ENCODE peak calls at places on chromosomes 11 and 22, in five cellular contexts. One of them, this sample, is unnamed.

GRCh38 chr22:31616315-31616980 is 45.6 kb downstream of the PISD start:
- DNase-seq in neural progenitor cell: no peak
- DNase-seq in astrocyte of the spinal cord: no peak
- DNase-seq in HL-60: peak
- DNase-seq in spleen: peak
- DNase-seq in this sample: no peak

GRCh38 chr22:50435701-50436115 is 39.1 kb downstream of the SBF1 start:
- DNase-seq in spleen: no peak
- DNase-seq in astrocyte of the spinal cord: no peak
- DNase-seq in neural progenitor cell: no peak
- DNase-seq in HL-60: no peak
- DNase-seq in this sample: no peak

GRCh38 chr11:1878134-1879031 is 13.3 kb downstream of the PRR33 start:
- DNase-seq in neural progenitor cell: no peak
- DNase-seq in astrocyte of the spinal cord: no peak
- DNase-seq in spleen: peak
- DNase-seq in HL-60: no peak
- DNase-seq in this sample: no peak

GRCh38 chr11:130613396-130613795 is 165.0 kb downstream of the ADAMTS15 start:
- DNase-seq in HL-60: no peak
- DNase-seq in neural progenitor cell: no peak
- DNase-seq in spleen: no peak
- DNase-seq in astrocyte of the spinal cord: no peak
- DNase-seq in this sample: no peak

GRCh38 chr11:61526956-61527731 is 18.6 kb downstream of the LRRC10B start:
- DNase-seq in spleen: no peak
- DNase-seq in astrocyte of the spinal cord: no peak
- DNase-seq in neural progenitor cell: no peak
- DNase-seq in HL-60: no peak
- DNase-seq in this sample: no peak

GRCh38 chr11:95346207-95346718 is 115.3 kb upstream of the SESN3 start:
- DNase-seq in HL-60: no peak
- DNase-seq in astrocyte of the spinal cord: no peak
- DNase-seq in spleen: no peak
- DNase-seq in neural progenitor cell: no peak
- DNase-seq in this sample: no peak

GRCh38 chr11:1072116-1072820 is 2.4 kb upstream of the MUC2 start:
- DNase-seq in HL-60: no peak
- DNase-seq in spleen: peak
- DNase-seq in neural progenitor cell: no peak
- DNase-seq in astrocyte of the spinal cord: peak
- DNase-seq in this sample: peak

GRCh38 chr11:130449996-130450419 is 1.6 kb downstream of the ADAMTS15 start:
- DNase-seq in neural progenitor cell: peak
- DNase-seq in spleen: no peak
- DNase-seq in astrocyte of the spinal cord: peak
- DNase-seq in HL-60: no peak
- DNase-seq in this sample: peak

GRCh38 chr11:131483453-131483852 is 113.0 kb downstream of the NTM start:
- DNase-seq in spleen: no peak
- DNase-seq in HL-60: no peak
- DNase-seq in neural progenitor cell: peak
- DNase-seq in astrocyte of the spinal cord: no peak
- DNase-seq in this sample: no peak

GRCh38 chr11:45786272-45786671 is 18.7 kb upstream of the SLC35C1 start:
- DNase-seq in HL-60: no peak
- DNase-seq in spleen: no peak
- DNase-seq in neural progenitor cell: no peak
- DNase-seq in astrocyte of the spinal cord: no peak
- DNase-seq in this sample: no peak

GRCh38 chr11:114386545-114386944 is 13.8 kb downstream of the C11orf71 start:
- DNase-seq in astrocyte of the spinal cord: no peak
- DNase-seq in HL-60: no peak
- DNase-seq in neural progenitor cell: no peak
- DNase-seq in spleen: no peak
- DNase-seq in this sample: peak

GRCh38 chr11:4455439-4455838 is 6.3 kb downstream of the OR52K2 start:
- DNase-seq in neural progenitor cell: no peak
- DNase-seq in spleen: no peak
- DNase-seq in astrocyte of the spinal cord: no peak
- DNase-seq in HL-60: peak
- DNase-seq in this sample: no peak

GRCh38 chr11:82757660-82758301 is 24.1 kb upstream of the FAM181B start:
- DNase-seq in neural progenitor cell: no peak
- DNase-seq in HL-60: no peak
- DNase-seq in astrocyte of the spinal cord: no peak
- DNase-seq in spleen: no peak
- DNase-seq in this sample: no peak

GRCh38 chr11:133926466-133927246 is 30.1 kb downstream of the IGSF9B start:
- DNase-seq in astrocyte of the spinal cord: no peak
- DNase-seq in neural progenitor cell: no peak
- DNase-seq in spleen: no peak
- DNase-seq in HL-60: no peak
- DNase-seq in this sample: no peak

GRCh38 chr11:64996710-64997380 is at the start of gene BATF2:
- DNase-seq in spleen: peak
- DNase-seq in astrocyte of the spinal cord: peak
- DNase-seq in HL-60: peak
- DNase-seq in neural progenitor cell: peak
- DNase-seq in this sample: peak

GRCh38 chr11:65851083-65851579 is 6.8 kb downstream of the CFL1 start:
- DNase-seq in astrocyte of the spinal cord: no peak
- DNase-seq in HL-60: peak
- DNase-seq in neural progenitor cell: peak
- DNase-seq in spleen: no peak
- DNase-seq in this sample: no peak

GRCh38 chr11:27717801-27718229 is 17.6 kb upstream of the BDNF start:
- DNase-seq in neural progenitor cell: peak
- DNase-seq in astrocyte of the spinal cord: peak
- DNase-seq in spleen: no peak
- DNase-seq in HL-60: no peak
- DNase-seq in this sample: peak

GRCh38 chr22:25176175-25176574 is 23.5 kb upstream of the CRYBB3 start:
- DNase-seq in spleen: no peak
- DNase-seq in astrocyte of the spinal cord: no peak
- DNase-seq in neural progenitor cell: no peak
- DNase-seq in HL-60: no peak
- DNase-seq in this sample: peak

GRCh38 chr11:34468209-34468841 is 29.6 kb downstream of the CAT start:
- DNase-seq in spleen: no peak
- DNase-seq in astrocyte of the spinal cord: peak
- DNase-seq in neural progenitor cell: peak
- DNase-seq in HL-60: peak
- DNase-seq in this sample: peak

GRCh38 chr11:14095882-14096281 is 133.4 kb downstream of the SPON1 start:
- DNase-seq in neural progenitor cell: no peak
- DNase-seq in astrocyte of the spinal cord: no peak
- DNase-seq in spleen: no peak
- DNase-seq in HL-60: no peak
- DNase-seq in this sample: no peak

GRCh38 chr11:27293500-27294417 is 69.3 kb downstream of the CCDC34 start:
- DNase-seq in HL-60: no peak
- DNase-seq in astrocyte of the spinal cord: peak
- DNase-seq in neural progenitor cell: no peak
- DNase-seq in spleen: no peak
- DNase-seq in this sample: peak

GRCh38 chr11:120511116-120511803 is at the start of gene GRIK4:
- DNase-seq in spleen: peak
- DNase-seq in HL-60: peak
- DNase-seq in astrocyte of the spinal cord: peak
- DNase-seq in neural progenitor cell: peak
- DNase-seq in this sample: peak

GRCh38 chr22:26529345-26529744 is 17.1 kb upstream of the TFIP11 start:
- DNase-seq in astrocyte of the spinal cord: no peak
- DNase-seq in neural progenitor cell: no peak
- DNase-seq in HL-60: peak
- DNase-seq in spleen: no peak
- DNase-seq in this sample: no peak

GRCh38 chr11:133164986-133165385 is 367.3 kb downstream of the OPCML start:
- DNase-seq in spleen: no peak
- DNase-seq in astrocyte of the spinal cord: no peak
- DNase-seq in HL-60: no peak
- DNase-seq in neural progenitor cell: peak
- DNase-seq in this sample: no peak

GRCh38 chr11:39365809-39366436 is 2093.5 kb downstream of the LRRC4C start:
- DNase-seq in astrocyte of the spinal cord: peak
- DNase-seq in neural progenitor cell: peak
- DNase-seq in HL-60: no peak
- DNase-seq in spleen: no peak
- DNase-seq in this sample: peak

GRCh38 chr22:50267591-50268390 is 2.4 kb downstream of the MAPK11 start:
- DNase-seq in HL-60: no peak
- DNase-seq in spleen: no peak
- DNase-seq in neural progenitor cell: peak
- DNase-seq in astrocyte of the spinal cord: peak
- DNase-seq in this sample: peak

GRCh38 chr11:86052697-86053641 is 15.9 kb downstream of the PICALM start:
- DNase-seq in neural progenitor cell: no peak
- DNase-seq in spleen: no peak
- DNase-seq in HL-60: no peak
- DNase-seq in astrocyte of the spinal cord: no peak
- DNase-seq in this sample: no peak

DNA sequence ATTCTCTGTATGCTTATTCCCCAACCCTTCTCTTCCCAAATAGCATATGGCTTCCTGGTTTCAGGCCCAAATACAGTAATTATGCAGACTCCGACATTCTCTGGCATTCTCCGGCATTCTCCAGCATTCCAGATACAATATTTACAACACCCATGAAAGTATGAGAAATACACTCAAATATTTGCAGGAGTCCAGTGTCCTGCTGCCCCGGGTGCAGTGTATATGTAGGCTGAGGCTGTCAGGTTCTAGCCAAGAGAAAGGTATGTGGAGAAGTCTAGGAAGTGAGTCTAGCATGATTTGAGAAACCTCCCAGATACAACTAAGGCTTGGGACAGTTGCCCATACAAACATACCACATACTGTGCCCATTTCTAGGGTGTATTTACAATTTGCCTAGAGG is 160.7 kb downstream of the SOX6 start:
- DNase-seq in HL-60: no peak
- DNase-seq in neural progenitor cell: no peak
- DNase-seq in astrocyte of the spinal cord: peak
- DNase-seq in spleen: no peak
- DNase-seq in this sample: peak
- TF ChIP-seq CTCF in HL-60: no peak
- TF ChIP-seq CTCF in neural progenitor cell: no peak
- TF ChIP-seq CTCF in astrocyte of the spinal cord: no peak
- TF ChIP-seq CTCF in spleen: no peak
- TF ChIP-seq CTCF in this sample: no peak

GRCh38 chr11:76783294-76783900 is at the start of gene TSKU:
- DNase-seq in HL-60: no peak
- DNase-seq in astrocyte of the spinal cord: peak
- DNase-seq in spleen: no peak
- DNase-seq in neural progenitor cell: no peak
- DNase-seq in this sample: no peak
- H3K4me3 ChIP-seq in HL-60: peak
- H3K4me3 ChIP-seq in astrocyte of the spinal cord: peak
- H3K4me3 ChIP-seq in spleen: peak
- H3K4me3 ChIP-seq in neural progenitor cell: peak
- H3K4me3 ChIP-seq in this sample: peak

DNA sequence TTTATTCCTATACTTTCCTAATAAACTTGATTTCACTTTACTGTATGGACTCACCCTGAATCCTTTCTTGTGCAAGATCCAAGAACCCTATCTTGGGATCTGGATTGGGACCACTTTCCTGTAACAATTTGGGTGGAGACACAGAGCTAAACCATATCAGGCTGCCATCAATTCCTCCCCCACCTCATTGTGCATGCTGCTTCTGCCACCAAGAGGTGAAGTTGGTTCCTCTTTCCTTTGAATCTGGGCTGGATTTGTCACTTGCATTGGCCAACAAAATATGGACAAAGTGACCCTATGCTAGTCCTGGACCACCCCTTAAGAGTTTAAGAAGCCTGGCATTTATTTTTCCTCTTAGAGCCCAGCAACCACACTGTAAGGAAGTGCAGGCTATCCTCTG is 39.4 kb upstream of the CEP295 start:
- DNase-seq in neural progenitor cell: no peak
- DNase-seq in spleen: no peak
- DNase-seq in HL-60: peak
- DNase-seq in astrocyte of the spinal cord: no peak
- DNase-seq in this sample: no peak
- TF ChIP-seq CTCF in neural progenitor cell: peak
- TF ChIP-seq CTCF in spleen: no peak
- TF ChIP-seq CTCF in HL-60: no peak
- TF ChIP-seq CTCF in astrocyte of the spinal cord: no peak
- TF ChIP-seq CTCF in this sample: no peak

DNA sequence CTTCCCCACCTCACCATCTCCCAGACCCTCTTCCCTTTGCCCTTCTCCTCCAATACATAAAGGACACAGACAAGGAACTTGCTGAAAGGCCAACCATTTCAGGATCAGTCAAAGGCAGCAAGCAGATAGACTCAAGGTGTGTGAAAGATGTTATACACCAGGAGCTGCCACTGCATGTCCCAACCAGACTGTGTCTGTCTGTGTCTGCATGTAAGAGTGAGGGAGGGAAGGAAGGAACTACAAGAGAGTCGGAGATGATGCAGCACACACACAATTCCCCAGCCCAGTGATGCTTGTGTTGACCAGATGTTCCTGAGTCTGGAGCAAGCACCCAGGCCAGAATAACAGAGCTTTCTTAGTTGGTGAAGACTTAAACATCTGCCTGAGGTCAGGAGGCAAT is 58.2 kb downstream of the TIMP3 start:
- DNase-seq in HL-60: no peak
- DNase-seq in spleen: no peak
- DNase-seq in astrocyte of the spinal cord: no peak
- DNase-seq in neural progenitor cell: no peak
- DNase-seq in this sample: no peak
- H3K4me3 ChIP-seq in HL-60: no peak
- H3K4me3 ChIP-seq in spleen: no peak
- H3K4me3 ChIP-seq in astrocyte of the spinal cord: no peak
- H3K4me3 ChIP-seq in neural progenitor cell: no peak
- H3K4me3 ChIP-seq in this sample: no peak

GRCh38 chr22:20174785-20175596 is 24.1 kb upstream of the CCDC188 start:
- DNase-seq in HL-60: no peak
- DNase-seq in neural progenitor cell: peak
- DNase-seq in spleen: no peak
- DNase-seq in astrocyte of the spinal cord: no peak
- DNase-seq in this sample: peak
- TF ChIP-seq CTCF in HL-60: no peak
- TF ChIP-seq CTCF in neural progenitor cell: peak
- TF ChIP-seq CTCF in spleen: peak
- TF ChIP-seq CTCF in astrocyte of the spinal cord: peak
- TF ChIP-seq CTCF in this sample: peak

GRCh38 chr22:30250713-30251267 is 4.2 kb upstream of the LIF start:
- DNase-seq in neural progenitor cell: no peak
- DNase-seq in HL-60: no peak
- DNase-seq in astrocyte of the spinal cord: peak
- DNase-seq in spleen: no peak
- DNase-seq in this sample: peak
- H3K4me3 ChIP-seq in neural progenitor cell: no peak
- H3K4me3 ChIP-seq in HL-60: no peak
- H3K4me3 ChIP-seq in astrocyte of the spinal cord: no peak
- H3K4me3 ChIP-seq in spleen: no peak
- H3K4me3 ChIP-seq in this sample: no peak

This sample was measured in fibroblast of the aortic adventitia.